ENCODE peak calls at places on chromosome 3, in nine cellular contexts. Q is GM23338, E is AG09309, N is nephron progenitor cell, B is right atrium auricular region, V is AG04449, F is epithelial cell of esophagus, W is astrocyte of the spinal cord, U is PC-9. G is an unnamed sample.
A peak's percentile ranks its signal among the peaks of the same experiment; 100 is the strongest.

GRCh38 chr3:173920386-173920785 is 522.8 kb downstream of the NLGN1 start:
- DNase-seq in Q (no peak), E (no peak), N (no peak), B (no peak), V (no peak), F (peak; percentile 46), W (no peak), U (no peak), G (no peak)

GRCh38 chr3:152842423-152842822 is 7.5 kb downstream of the P2RY1 start:
- DNase-seq in Q (no peak), E (no peak), N (no peak), B (no peak), V (no peak), F (no peak), W (no peak), U (no peak), G (no peak)

GRCh38 chr3:108352176-108352575 is 55.8 kb downstream of the HHLA2 start:
- DNase-seq in Q (no peak), E (no peak), N (no peak), B (no peak), V (no peak), F (no peak), W (no peak), U (no peak), G (no peak)

GRCh38 chr3:62708642-62709041 is 166.6 kb downstream of the CADPS start:
- DNase-seq in Q (peak; percentile 40), E (no peak), N (no peak), B (no peak), V (no peak), F (no peak), W (no peak), U (no peak), G (no peak)

GRCh38 chr3:55327131-55327920 is 159.8 kb downstream of the WNT5A start:
- DNase-seq in Q (no peak), E (peak; percentile 20), N (no peak), B (no peak), V (no peak), F (no peak), W (peak; percentile 61), U (no peak), G (no peak)

GRCh38 chr3:126287536-126288181 is 69.5 kb downstream of the KLF15 start:
- DNase-seq in Q (peak; percentile 88), E (no peak), N (peak; percentile 78), B (peak; percentile 73), V (no peak), F (peak; percentile 48), W (peak; percentile 50), U (no peak), G (peak; percentile 8)

GRCh38 chr3:32347286-32348125 is 44.1 kb upstream of the CMTM7 start:
- DNase-seq in Q (peak; percentile 62), E (no peak), N (no peak), B (peak; percentile 61), V (no peak), F (no peak), W (no peak), U (no peak), G (no peak)

GRCh38 chr3:189629803-189630455 is 1.3 kb upstream of the TP63 start:
- DNase-seq in Q (no peak), E (peak; percentile 14), N (no peak), B (no peak), V (no peak), F (no peak), W (peak; percentile 9), U (no peak), G (no peak)

GRCh38 chr3:21544076-21544462 is 206.9 kb downstream of the ZNF385D start:
- DNase-seq in Q (peak; percentile 11), E (no peak), N (no peak), B (no peak), V (no peak), F (no peak), W (no peak), U (no peak), G (no peak)

GRCh38 chr3:126156468-126156867 is 23.9 kb downstream of the ALDH1L1 start:
- DNase-seq in Q (peak; percentile 15), E (no peak), N (no peak), B (peak; percentile 43), V (no peak), F (no peak), W (no peak), U (no peak), G (peak; percentile 23)

DNA sequence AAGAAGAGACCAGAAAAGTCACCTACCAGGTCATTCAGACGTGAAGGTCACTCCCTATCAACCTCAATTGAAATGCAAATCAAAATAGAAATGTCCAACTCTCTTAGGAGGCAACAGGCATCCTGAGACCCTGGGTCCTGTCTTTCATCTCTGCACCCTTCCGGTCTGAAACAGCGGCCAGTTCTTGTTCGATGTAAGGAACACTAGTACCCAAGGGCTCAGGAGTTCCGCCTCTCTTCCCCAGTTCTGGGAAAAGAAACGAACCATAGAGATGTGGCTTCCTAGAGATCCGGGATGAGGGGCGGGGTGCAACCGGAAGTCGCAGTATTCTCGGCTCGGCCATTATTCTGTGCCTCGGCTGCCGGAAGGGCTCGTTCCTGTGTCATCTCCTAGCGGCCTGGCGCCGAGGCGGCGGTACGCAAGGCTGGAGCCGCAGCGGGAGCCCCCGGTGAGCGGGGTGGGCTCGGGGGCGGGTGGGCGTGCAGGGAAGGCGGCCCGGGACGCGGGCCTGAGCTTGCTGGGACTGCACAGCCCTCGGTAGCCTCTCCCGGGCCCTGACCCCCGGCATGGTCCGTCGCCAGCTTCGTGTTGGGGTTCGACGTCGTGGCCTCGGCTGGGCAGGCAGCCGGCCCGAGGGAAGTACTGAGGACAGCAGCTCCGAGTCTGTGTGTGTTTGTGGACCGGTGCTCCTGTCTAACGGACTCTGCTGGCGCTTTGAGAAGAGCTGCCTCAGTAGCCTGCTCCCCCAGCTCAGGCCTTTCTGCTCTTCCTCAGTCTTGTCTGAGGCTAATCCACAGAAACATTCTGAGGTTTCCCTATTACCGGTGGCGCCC is at the start of gene ZNF197:
- DNase-seq in Q (peak; percentile 98), E (peak; percentile 52), N (peak; percentile 83), B (peak; percentile 91), V (no peak), F (peak; percentile 89), W (peak; percentile 89), U (peak; percentile 67), G (peak; percentile 79)
- TF ChIP-seq CTCF in Q (no peak), E (no peak), N (no peak), B (no peak), V (peak; percentile 24), F (no peak), W (peak; percentile 20), U (no peak), G (no peak)

GRCh38 chr3:121821421-121822199 is 13.2 kb downstream of the IQCB1 start:
- DNase-seq in Q (no peak), E (no peak), N (no peak), B (no peak), V (no peak), F (no peak), W (peak; percentile 12), U (no peak), G (no peak)

GRCh38 chr3:121819236-121819635 is 15.6 kb downstream of the IQCB1 start:
- DNase-seq in Q (no peak), E (no peak), N (no peak), B (no peak), V (no peak), F (peak; percentile 36), W (no peak), U (no peak), G (no peak)

GRCh38 chr3:121818578-121818977 is 16.3 kb downstream of the IQCB1 start:
- DNase-seq in Q (no peak), E (no peak), N (no peak), B (no peak), V (no peak), F (no peak), W (no peak), U (no peak), G (no peak)

GRCh38 chr3:121817753-121818152 is 17.1 kb downstream of the IQCB1 start:
- DNase-seq in Q (no peak), E (no peak), N (no peak), B (no peak), V (no peak), F (no peak), W (no peak), U (no peak), G (no peak)

DNA sequence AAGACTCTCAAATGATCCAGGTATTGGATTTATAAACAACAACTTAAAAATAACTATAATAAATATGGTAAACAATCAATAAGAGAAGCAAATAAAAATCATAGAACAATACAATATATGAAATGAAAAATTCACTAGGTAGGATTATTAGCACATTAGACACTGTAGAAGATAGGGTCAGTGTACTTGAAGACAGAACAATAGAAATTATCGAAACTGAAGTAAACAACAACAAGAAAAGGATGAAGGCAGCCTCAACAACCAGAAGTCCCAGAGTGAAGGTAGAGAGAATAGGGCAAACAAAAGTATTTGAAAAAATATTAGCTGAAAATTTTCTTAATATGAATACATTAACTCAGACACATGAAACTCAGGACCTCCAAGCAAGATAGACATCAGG is 11.9 kb downstream of the IQCB1 start:
- DNase-seq in Q (no peak), E (no peak), N (no peak), B (no peak), V (no peak), F (no peak), W (no peak), U (no peak), G (no peak)
- TF ChIP-seq CTCF in Q (no peak), E (no peak), N (no peak), B (no peak), V (no peak), F (no peak), W (no peak), U (no peak), G (no peak)

DNA sequence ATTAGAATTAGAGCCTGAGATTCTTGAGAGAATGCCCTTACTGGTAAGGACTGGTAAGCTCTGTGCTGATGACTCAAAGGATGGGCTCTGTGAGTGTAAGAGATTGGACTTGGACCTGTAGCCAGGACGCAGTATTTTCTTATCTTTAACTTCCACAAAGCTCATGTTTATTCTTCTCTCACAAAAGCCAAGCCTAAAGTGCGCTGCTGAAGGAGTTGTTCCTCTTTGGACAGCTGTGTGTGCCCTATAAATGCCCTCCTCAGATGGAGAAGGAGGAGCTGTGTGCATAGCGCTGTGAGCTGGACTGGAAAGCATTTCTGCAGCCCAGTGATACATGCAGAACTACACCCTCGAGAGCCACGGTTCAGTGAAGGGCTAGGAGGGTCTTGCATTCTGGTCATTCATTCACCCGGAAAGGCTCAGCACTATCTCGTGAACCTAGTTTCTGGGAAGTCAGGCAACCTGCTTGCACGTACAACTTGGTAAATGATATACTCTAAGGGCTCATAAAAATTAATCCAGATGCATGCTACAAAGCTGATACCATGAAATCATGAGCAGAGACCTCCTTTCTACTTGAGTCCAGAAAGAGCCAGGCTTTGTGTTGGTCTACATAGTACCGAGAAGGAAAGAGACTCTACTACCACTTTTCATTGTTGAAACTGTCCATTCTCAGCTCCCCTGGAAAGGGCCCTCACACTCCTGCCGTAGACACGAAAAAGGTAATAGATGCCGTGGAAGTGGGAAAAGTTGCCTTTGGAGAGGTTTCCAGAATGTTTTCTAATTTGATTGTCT is 103.0 kb upstream of the TBL1XR1 start:
- DNase-seq in Q (no peak), E (no peak), N (peak; percentile 56), B (no peak), V (no peak), F (peak; percentile 40), W (peak; percentile 26), U (no peak), G (no peak)
- TF ChIP-seq CTCF in Q (no peak), E (no peak), N (no peak), B (no peak), V (no peak), F (no peak), W (no peak), U (no peak), G (no peak)

DNA sequence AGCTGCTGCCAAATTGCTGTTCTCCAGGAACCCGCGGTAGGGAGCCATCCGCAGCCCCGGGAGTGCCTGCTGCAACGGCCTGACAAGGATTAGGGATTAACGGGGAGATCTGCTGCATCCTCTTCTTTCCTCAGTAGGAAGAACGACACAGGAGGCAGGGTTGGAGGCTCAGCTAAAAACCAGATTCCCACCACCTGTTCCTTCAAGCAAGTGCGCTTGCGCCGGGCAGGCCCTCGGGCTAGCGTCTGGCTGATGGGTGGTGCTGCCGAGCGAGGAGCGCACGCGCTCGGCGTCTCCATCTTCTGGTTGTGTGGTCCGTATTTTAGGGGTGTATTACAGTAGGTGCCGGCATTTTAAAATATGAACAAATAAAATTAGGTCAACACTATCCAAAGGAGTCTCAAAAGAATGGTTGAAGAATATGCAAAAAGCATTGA is 25.4 kb upstream of the SLC25A26 start:
- DNase-seq in Q (peak; percentile 83), E (peak; percentile 8), N (peak; percentile 53), B (no peak), V (no peak), F (peak; percentile 35), W (peak; percentile 41), U (peak; percentile 41), G (peak; percentile 42)
- TF ChIP-seq CTCF in Q (no peak), E (peak; percentile 50), N (no peak), B (no peak), V (peak; percentile 29), F (no peak), W (peak; percentile 50), U (no peak), G (no peak)